ENCODE peak calls at places on chromosomes 12 and 14, in seven cellular contexts. One of them, this sample, is unnamed.

GRCh38 chr12:111467092-111467861 is 61.6 kb downstream of the SH2B3 start:
- DNase-seq in gastrocnemius medialis: no peak
- DNase-seq in uterus: no peak
- DNase-seq in choroid plexus epithelial cell: peak
- DNase-seq in progenitor cell of endocrine pancreas: no peak
- DNase-seq in PC-3: no peak
- DNase-seq in WTC11: no peak
- DNase-seq in this sample: no peak

GRCh38 chr14:76779221-76780057 is 18.2 kb downstream of the VASH1 start:
- DNase-seq in choroid plexus epithelial cell: no peak
- DNase-seq in gastrocnemius medialis: no peak
- DNase-seq in progenitor cell of endocrine pancreas: no peak
- DNase-seq in WTC11: no peak
- DNase-seq in uterus: no peak
- DNase-seq in PC-3: no peak
- DNase-seq in this sample: no peak

GRCh38 chr12:15299947-15300346 is 22.4 kb upstream of the PTPRO start:
- DNase-seq in gastrocnemius medialis: no peak
- DNase-seq in uterus: no peak
- DNase-seq in progenitor cell of endocrine pancreas: no peak
- DNase-seq in WTC11: no peak
- DNase-seq in PC-3: no peak
- DNase-seq in choroid plexus epithelial cell: no peak
- DNase-seq in this sample: no peak

GRCh38 chr12:101570022-101570421 is 24.7 kb upstream of the MYBPC1 start:
- DNase-seq in progenitor cell of endocrine pancreas: no peak
- DNase-seq in WTC11: no peak
- DNase-seq in choroid plexus epithelial cell: peak
- DNase-seq in PC-3: peak
- DNase-seq in uterus: no peak
- DNase-seq in gastrocnemius medialis: no peak
- DNase-seq in this sample: peak

GRCh38 chr12:130838284-130838950 is 633 bp downstream of the STX2 start:
- DNase-seq in uterus: no peak
- DNase-seq in choroid plexus epithelial cell: peak
- DNase-seq in WTC11: peak
- DNase-seq in gastrocnemius medialis: no peak
- DNase-seq in progenitor cell of endocrine pancreas: no peak
- DNase-seq in PC-3: peak
- DNase-seq in this sample: no peak

GRCh38 chr12:6033546-6033945 is 88.5 kb upstream of the ANO2 start:
- DNase-seq in gastrocnemius medialis: no peak
- DNase-seq in choroid plexus epithelial cell: no peak
- DNase-seq in progenitor cell of endocrine pancreas: no peak
- DNase-seq in PC-3: no peak
- DNase-seq in WTC11: no peak
- DNase-seq in uterus: no peak
- DNase-seq in this sample: no peak

GRCh38 chr12:95116773-95117172 is 43.4 kb upstream of the NR2C1 start:
- DNase-seq in choroid plexus epithelial cell: no peak
- DNase-seq in PC-3: peak
- DNase-seq in WTC11: no peak
- DNase-seq in progenitor cell of endocrine pancreas: no peak
- DNase-seq in gastrocnemius medialis: no peak
- DNase-seq in uterus: no peak
- DNase-seq in this sample: no peak

GRCh38 chr12:46921754-46922113 is 95.9 kb upstream of the SLC38A4 start:
- DNase-seq in progenitor cell of endocrine pancreas: no peak
- DNase-seq in WTC11: no peak
- DNase-seq in uterus: no peak
- DNase-seq in gastrocnemius medialis: no peak
- DNase-seq in choroid plexus epithelial cell: peak
- DNase-seq in PC-3: peak
- DNase-seq in this sample: no peak

GRCh38 chr12:124392271-124392990 is 97.5 kb downstream of the RFLNA start:
- DNase-seq in WTC11: peak
- DNase-seq in choroid plexus epithelial cell: peak
- DNase-seq in progenitor cell of endocrine pancreas: no peak
- DNase-seq in uterus: no peak
- DNase-seq in gastrocnemius medialis: no peak
- DNase-seq in PC-3: no peak
- DNase-seq in this sample: no peak

GRCh38 chr12:112850343-112850742 is 56.4 kb upstream of the OAS1 start:
- DNase-seq in progenitor cell of endocrine pancreas: no peak
- DNase-seq in gastrocnemius medialis: no peak
- DNase-seq in WTC11: no peak
- DNase-seq in choroid plexus epithelial cell: no peak
- DNase-seq in uterus: no peak
- DNase-seq in PC-3: no peak
- DNase-seq in this sample: no peak

GRCh38 chr12:121520119-121520518 is 60.7 kb downstream of the KDM2B start:
- DNase-seq in gastrocnemius medialis: no peak
- DNase-seq in progenitor cell of endocrine pancreas: no peak
- DNase-seq in WTC11: no peak
- DNase-seq in choroid plexus epithelial cell: no peak
- DNase-seq in PC-3: no peak
- DNase-seq in uterus: no peak
- DNase-seq in this sample: no peak

GRCh38 chr12:104656921-104657320 is 200.2 kb downstream of the CHST11 start:
- DNase-seq in progenitor cell of endocrine pancreas: no peak
- DNase-seq in uterus: peak
- DNase-seq in WTC11: no peak
- DNase-seq in gastrocnemius medialis: no peak
- DNase-seq in PC-3: no peak
- DNase-seq in choroid plexus epithelial cell: peak
- DNase-seq in this sample: peak

GRCh38 chr12:92136883-92137582 is 8.6 kb downstream of the BTG1 start:
- DNase-seq in gastrocnemius medialis: no peak
- DNase-seq in PC-3: peak
- DNase-seq in WTC11: no peak
- DNase-seq in uterus: no peak
- DNase-seq in choroid plexus epithelial cell: peak
- DNase-seq in progenitor cell of endocrine pancreas: no peak
- DNase-seq in this sample: no peak

GRCh38 chr12:2168808-2169207 is 116.0 kb downstream of the CACNA1C start:
- DNase-seq in PC-3: peak
- DNase-seq in choroid plexus epithelial cell: peak
- DNase-seq in progenitor cell of endocrine pancreas: no peak
- DNase-seq in WTC11: no peak
- DNase-seq in gastrocnemius medialis: no peak
- DNase-seq in uterus: no peak
- DNase-seq in this sample: no peak

GRCh38 chr12:78229491-78230209 is 399.0 kb downstream of the NAV3 start:
- DNase-seq in gastrocnemius medialis: no peak
- DNase-seq in progenitor cell of endocrine pancreas: no peak
- DNase-seq in choroid plexus epithelial cell: peak
- DNase-seq in PC-3: peak
- DNase-seq in WTC11: peak
- DNase-seq in uterus: no peak
- DNase-seq in this sample: no peak

GRCh38 chr14:34888186-34888585 is 13.0 kb upstream of the BAZ1A start:
- DNase-seq in gastrocnemius medialis: no peak
- DNase-seq in progenitor cell of endocrine pancreas: no peak
- DNase-seq in uterus: no peak
- DNase-seq in PC-3: no peak
- DNase-seq in WTC11: no peak
- DNase-seq in choroid plexus epithelial cell: no peak
- DNase-seq in this sample: no peak

GRCh38 chr14:75430526-75430925 is 2.7 kb downstream of the JDP2 start:
- DNase-seq in uterus: no peak
- DNase-seq in WTC11: no peak
- DNase-seq in PC-3: no peak
- DNase-seq in progenitor cell of endocrine pancreas: no peak
- DNase-seq in gastrocnemius medialis: peak
- DNase-seq in choroid plexus epithelial cell: peak
- DNase-seq in this sample: peak

GRCh38 chr14:55139696-55140509 is 10.9 kb downstream of the LGALS3 start:
- DNase-seq in uterus: no peak
- DNase-seq in PC-3: no peak
- DNase-seq in progenitor cell of endocrine pancreas: no peak
- DNase-seq in choroid plexus epithelial cell: no peak
- DNase-seq in WTC11: no peak
- DNase-seq in gastrocnemius medialis: no peak
- DNase-seq in this sample: no peak

GRCh38 chr14:55139152-55139551 is 10.1 kb downstream of the LGALS3 start:
- DNase-seq in WTC11: no peak
- DNase-seq in progenitor cell of endocrine pancreas: no peak
- DNase-seq in gastrocnemius medialis: no peak
- DNase-seq in PC-3: no peak
- DNase-seq in uterus: no peak
- DNase-seq in choroid plexus epithelial cell: no peak
- DNase-seq in this sample: no peak

GRCh38 chr14:55136241-55136640 is 7.2 kb downstream of the LGALS3 start:
- DNase-seq in gastrocnemius medialis: no peak
- DNase-seq in progenitor cell of endocrine pancreas: no peak
- DNase-seq in WTC11: no peak
- DNase-seq in PC-3: no peak
- DNase-seq in choroid plexus epithelial cell: peak
- DNase-seq in uterus: no peak
- DNase-seq in this sample: peak

GRCh38 chr14:55136868-55137785 is 8.1 kb downstream of the LGALS3 start:
- DNase-seq in gastrocnemius medialis: peak
- DNase-seq in choroid plexus epithelial cell: peak
- DNase-seq in uterus: peak
- DNase-seq in progenitor cell of endocrine pancreas: no peak
- DNase-seq in WTC11: no peak
- DNase-seq in PC-3: no peak
- DNase-seq in this sample: peak

DNA sequence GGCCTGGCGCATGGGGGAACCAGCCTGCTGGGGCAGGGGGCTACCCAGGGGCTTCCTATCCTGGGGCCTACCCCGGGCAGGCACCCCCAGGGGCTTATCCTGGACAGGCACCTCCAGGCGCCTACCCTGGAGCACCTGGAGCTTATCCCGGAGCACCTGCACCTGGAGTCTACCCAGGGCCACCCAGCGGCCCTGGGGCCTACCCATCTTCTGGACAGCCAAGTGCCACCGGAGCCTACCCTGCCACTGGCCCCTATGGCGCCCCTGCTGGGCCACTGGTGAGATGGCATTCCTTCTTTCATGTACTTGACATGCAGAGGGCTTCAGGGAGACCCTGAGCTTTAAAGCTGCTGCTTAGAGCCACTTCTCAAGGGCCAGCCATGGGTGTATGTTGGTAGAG is 9.0 kb downstream of the LGALS3 start:
- DNase-seq in progenitor cell of endocrine pancreas: no peak
- DNase-seq in uterus: no peak
- DNase-seq in choroid plexus epithelial cell: no peak
- DNase-seq in PC-3: peak
- DNase-seq in WTC11: peak
- DNase-seq in gastrocnemius medialis: no peak
- DNase-seq in this sample: no peak
- TF ChIP-seq CTCF in progenitor cell of endocrine pancreas: peak
- TF ChIP-seq CTCF in uterus: no peak
- TF ChIP-seq CTCF in choroid plexus epithelial cell: peak
- TF ChIP-seq CTCF in PC-3: peak
- TF ChIP-seq CTCF in WTC11: peak
- TF ChIP-seq CTCF in gastrocnemius medialis: no peak
- TF ChIP-seq CTCF in this sample: peak

GRCh38 chr12:67633024-67633423 is 15.5 kb upstream of the DYRK2 start:
- DNase-seq in WTC11: no peak
- DNase-seq in PC-3: no peak
- DNase-seq in choroid plexus epithelial cell: no peak
- DNase-seq in progenitor cell of endocrine pancreas: no peak
- DNase-seq in uterus: no peak
- DNase-seq in gastrocnemius medialis: no peak
- DNase-seq in this sample: no peak

GRCh38 chr12:67634167-67634793 is 14.3 kb upstream of the DYRK2 start:
- DNase-seq in gastrocnemius medialis: no peak
- DNase-seq in PC-3: no peak
- DNase-seq in WTC11: no peak
- DNase-seq in choroid plexus epithelial cell: no peak
- DNase-seq in uterus: no peak
- DNase-seq in progenitor cell of endocrine pancreas: no peak
- DNase-seq in this sample: no peak

GRCh38 chr12:67632005-67632404 is 16.5 kb upstream of the DYRK2 start:
- DNase-seq in progenitor cell of endocrine pancreas: no peak
- DNase-seq in gastrocnemius medialis: no peak
- DNase-seq in WTC11: no peak
- DNase-seq in uterus: no peak
- DNase-seq in choroid plexus epithelial cell: no peak
- DNase-seq in PC-3: no peak
- DNase-seq in this sample: no peak

GRCh38 chr12:67633708-67634107 is 14.8 kb upstream of the DYRK2 start:
- DNase-seq in uterus: no peak
- DNase-seq in gastrocnemius medialis: peak
- DNase-seq in progenitor cell of endocrine pancreas: no peak
- DNase-seq in choroid plexus epithelial cell: no peak
- DNase-seq in WTC11: no peak
- DNase-seq in PC-3: no peak
- DNase-seq in this sample: no peak

GRCh38 chr12:67630373-67631088 is 18.0 kb upstream of the DYRK2 start:
- DNase-seq in uterus: no peak
- DNase-seq in gastrocnemius medialis: no peak
- DNase-seq in PC-3: peak
- DNase-seq in choroid plexus epithelial cell: peak
- DNase-seq in WTC11: peak
- DNase-seq in progenitor cell of endocrine pancreas: no peak
- DNase-seq in this sample: no peak
- TF ChIP-seq CTCF in uterus: no peak
- TF ChIP-seq CTCF in gastrocnemius medialis: no peak
- TF ChIP-seq CTCF in PC-3: no peak
- TF ChIP-seq CTCF in choroid plexus epithelial cell: no peak
- TF ChIP-seq CTCF in WTC11: no peak
- TF ChIP-seq CTCF in progenitor cell of endocrine pancreas: no peak
- TF ChIP-seq CTCF in this sample: no peak

GRCh38 chr12:76698966-76699365 is 64.9 kb upstream of the ZDHHC17 start:
- DNase-seq in progenitor cell of endocrine pancreas: no peak
- DNase-seq in choroid plexus epithelial cell: no peak
- DNase-seq in WTC11: no peak
- DNase-seq in PC-3: no peak
- DNase-seq in uterus: no peak
- DNase-seq in gastrocnemius medialis: no peak
- DNase-seq in this sample: no peak
- TF ChIP-seq CTCF in progenitor cell of endocrine pancreas: no peak
- TF ChIP-seq CTCF in choroid plexus epithelial cell: no peak
- TF ChIP-seq CTCF in WTC11: no peak
- TF ChIP-seq CTCF in PC-3: no peak
- TF ChIP-seq CTCF in uterus: no peak
- TF ChIP-seq CTCF in gastrocnemius medialis: no peak
- TF ChIP-seq CTCF in this sample: no peak

GRCh38 chr14:22752422-22752821 is 14.1 kb upstream of the OXA1L start:
- DNase-seq in PC-3: no peak
- DNase-seq in WTC11: no peak
- DNase-seq in progenitor cell of endocrine pancreas: no peak
- DNase-seq in gastrocnemius medialis: no peak
- DNase-seq in choroid plexus epithelial cell: no peak
- DNase-seq in uterus: no peak
- DNase-seq in this sample: no peak

GRCh38 chr14:22753586-22753985 is 12.9 kb upstream of the OXA1L start:
- DNase-seq in choroid plexus epithelial cell: no peak
- DNase-seq in progenitor cell of endocrine pancreas: no peak
- DNase-seq in WTC11: no peak
- DNase-seq in uterus: no peak
- DNase-seq in gastrocnemius medialis: no peak
- DNase-seq in PC-3: no peak
- DNase-seq in this sample: no peak

GRCh38 chr14:22748188-22748587 is 18.3 kb upstream of the OXA1L start:
- DNase-seq in gastrocnemius medialis: no peak
- DNase-seq in PC-3: no peak
- DNase-seq in choroid plexus epithelial cell: no peak
- DNase-seq in uterus: no peak
- DNase-seq in progenitor cell of endocrine pancreas: no peak
- DNase-seq in WTC11: no peak
- DNase-seq in this sample: no peak

GRCh38 chr14:22747769-22748168 is 18.7 kb upstream of the OXA1L start:
- DNase-seq in uterus: no peak
- DNase-seq in PC-3: no peak
- DNase-seq in choroid plexus epithelial cell: no peak
- DNase-seq in WTC11: no peak
- DNase-seq in progenitor cell of endocrine pancreas: no peak
- DNase-seq in gastrocnemius medialis: no peak
- DNase-seq in this sample: no peak

GRCh38 chr14:22748691-22749090 is 17.8 kb upstream of the OXA1L start:
- DNase-seq in PC-3: no peak
- DNase-seq in choroid plexus epithelial cell: no peak
- DNase-seq in gastrocnemius medialis: no peak
- DNase-seq in progenitor cell of endocrine pancreas: no peak
- DNase-seq in WTC11: no peak
- DNase-seq in uterus: no peak
- DNase-seq in this sample: no peak
- TF ChIP-seq CTCF in PC-3: no peak
- TF ChIP-seq CTCF in choroid plexus epithelial cell: no peak
- TF ChIP-seq CTCF in gastrocnemius medialis: no peak
- TF ChIP-seq CTCF in progenitor cell of endocrine pancreas: no peak
- TF ChIP-seq CTCF in WTC11: no peak
- TF ChIP-seq CTCF in uterus: no peak
- TF ChIP-seq CTCF in this sample: no peak

This sample was measured in astrocyte of the cerebellum.